ENCODE peak calls at places on chromosome 22, in six cellular contexts. J is H1, P is HepG2, C is HCT116, M is HEK293T, Z is K562. U is an unnamed sample.

GRCh38 chr22:20552450-20552894 is 45.1 kb downstream of the MED15 start:
- DNase-seq in J (no peak), P (peak; percentile 67), C (no peak), M (no peak), Z (no peak), U (no peak)

GRCh38 chr22:43867839-43868652 is 5.7 kb upstream of the SULT4A1 start:
- DNase-seq in J (peak; percentile 71), P (no peak), C (no peak), M (peak; percentile 75), Z (peak; percentile 64), U (peak; percentile 90)

GRCh38 chr22:41603873-41604332 is 14.3 kb upstream of the PMM1 start:
- DNase-seq in J (no peak), P (no peak), C (no peak), M (no peak), Z (peak; percentile 52), U (no peak)

GRCh38 chr22:41914611-41915034 is 251 bp downstream of the SHISA8 start:
- DNase-seq in J (no peak), P (no peak), C (no peak), M (peak; percentile 45), Z (peak; percentile 72), U (no peak)

GRCh38 chr22:30575859-30576258 is 1.4 kb upstream of the GAL3ST1 start:
- DNase-seq in J (no peak), P (no peak), C (no peak), M (no peak), Z (no peak), U (no peak)

GRCh38 chr22:25845985-25846745 is 104.2 kb downstream of the MYO18B start:
- DNase-seq in J (no peak), P (no peak), C (no peak), M (no peak), Z (no peak), U (no peak)

GRCh38 chr22:37415210-37415609 is 12.1 kb downstream of the ELFN2 start:
- DNase-seq in J (no peak), P (no peak), C (no peak), M (no peak), Z (no peak), U (no peak)

GRCh38 chr22:42443240-42444059 is 11.2 kb upstream of the NFAM1 start:
- DNase-seq in J (no peak), P (no peak), C (no peak), M (no peak), Z (no peak), U (no peak)

GRCh38 chr22:21448627-21449416 is 18.4 kb upstream of the TMEM191C start:
- DNase-seq in J (no peak), P (no peak), C (no peak), M (no peak), Z (no peak), U (no peak)

GRCh38 chr22:29315286-29316195 is at the start of gene RASL10A:
- DNase-seq in J (no peak), P (no peak), C (no peak), M (peak; percentile 64), Z (peak; percentile 51), U (no peak)

DNA sequence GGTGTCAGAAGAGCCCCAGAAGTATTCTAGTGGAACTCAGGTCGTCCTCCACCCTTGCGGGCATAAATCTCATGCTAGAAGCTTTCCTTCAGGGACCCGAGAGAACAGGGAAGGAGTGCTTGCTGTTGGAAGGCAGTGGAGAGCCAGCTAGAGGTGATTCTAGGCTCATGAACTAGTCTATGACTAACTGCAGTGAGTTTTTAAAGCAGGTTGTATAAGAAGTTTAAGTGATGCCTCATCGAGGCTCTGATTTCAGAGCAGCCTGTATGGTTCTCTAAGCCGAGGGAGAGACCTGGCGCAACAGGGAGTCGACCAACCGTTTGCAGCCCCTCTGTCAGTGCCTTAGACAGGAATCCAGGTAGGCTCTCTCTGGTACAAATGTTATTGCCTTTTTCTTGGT is 85.8 kb downstream of the TBC1D22A start:
- DNase-seq in J (no peak), P (no peak), C (no peak), M (no peak), Z (no peak), U (no peak)
- TF ChIP-seq SP1 in J (no peak), P (no peak), C (no peak), M (no peak), Z (no peak), U (no peak)

DNA sequence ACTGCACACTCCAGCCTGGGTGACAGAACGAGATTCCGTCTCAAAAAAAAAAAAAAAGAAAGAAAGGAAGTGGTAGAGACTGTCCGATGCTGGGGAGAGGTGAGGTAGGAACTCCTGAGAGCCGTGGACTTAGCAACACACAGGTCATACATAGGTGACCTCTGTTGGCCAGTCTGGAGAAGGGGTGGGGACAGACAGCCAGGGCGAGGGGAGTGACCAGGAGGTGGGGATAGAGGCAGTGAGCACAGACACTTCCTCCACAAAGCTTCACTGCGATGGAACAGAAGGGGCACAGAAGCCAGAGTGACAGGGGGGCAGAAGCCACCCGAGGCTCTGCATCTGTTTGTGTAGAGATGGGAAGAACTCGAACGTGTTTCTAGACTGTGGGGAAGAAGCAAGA is 47.1 kb downstream of the MYH9 start:
- DNase-seq in J (no peak), P (peak; percentile 58), C (no peak), M (no peak), Z (peak; percentile 38), U (no peak)
- TF ChIP-seq SP1 in J (no peak), P (no peak), C (no peak), M (no peak), Z (no peak), U (no peak)

GRCh38 chr22:27804683-27805297 is 3.2 kb upstream of the MN1 start:
- DNase-seq in J (no peak), P (peak; percentile 44), C (no peak), M (peak; percentile 82), Z (peak; percentile 47), U (peak; percentile 77)
- TF ChIP-seq SP1 in J (no peak), P (no peak), C (no peak), M (no peak), Z (no peak), U (no peak)

GRCh38 chr22:24089951-24090350 is 78.8 kb downstream of the CABIN1 start:
- DNase-seq in J (no peak), P (no peak), C (no peak), M (no peak), Z (no peak), U (no peak)
- TF ChIP-seq SP1 in J (no peak), P (no peak), C (no peak), M (no peak), Z (no peak), U (no peak)

U was measured in WTC11.